ENCODE peak calls at places on chromosomes 12 and 14, in eight cellular contexts. Y is non-pigmented ciliary epithelial cell; W is KBM-7; N is nephron progenitor cell; H is NCI-H1105; M is osteoblast; K is dorsolateral prefrontal cortex; D is activated CD4-positive, CD25-positive, alpha-beta regulatory T cell treated with anti-CD3 and anti-CD28 coated beads, Interleukin-2, amount 50 U/mL, for 16 hours. C is an unnamed sample.

GRCh38 chr12:59700145-59700435 is 104.3 kb downstream of the SLC16A7 start:
- DNase-seq in Y (no peak), H (no peak), M (no peak), N (no peak), W (no peak), K (no peak), D (no peak), C (no peak)

GRCh38 chr14:59564356-59564755 is 12.3 kb downstream of the CCDC175 start:
- DNase-seq in Y (no peak), W (no peak), N (no peak), H (no peak), K (no peak), M (no peak), D (no peak), C (no peak)

GRCh38 chr14:93688239-93688666 is 100.0 kb downstream of the PRIMA1 start:
- DNase-seq in D (no peak), W (no peak), N (no peak), Y (no peak), K (no peak), H (no peak), M (no peak), C (no peak)

GRCh38 chr12:19490908-19491307 is 51.6 kb downstream of the AEBP2 start:
- DNase-seq in N (no peak), H (no peak), M (no peak), K (no peak), W (no peak), Y (no peak), D (no peak), C (no peak)

GRCh38 chr14:75032939-75033338 is 18.3 kb downstream of the MLH3 start:
- DNase-seq in M (no peak), W (no peak), H (no peak), Y (no peak), D (no peak), K (no peak), N (no peak), C (no peak)

GRCh38 chr12:69649529-69649928 is 38.8 kb upstream of the LRRC10 start:
- DNase-seq in H (no peak), M (no peak), W (no peak), D (no peak), Y (no peak), K (no peak), N (no peak), C (no peak)

GRCh38 chr12:55681142-55682077 is 26.3 kb downstream of the ITGA7 start:
- DNase-seq in D (no peak), M (peak), Y (peak), W (peak), H (no peak), K (peak), N (peak), C (no peak)

GRCh38 chr14:102811254-102811963 is 34.2 kb downstream of the TRAF3 start:
- DNase-seq in N (no peak), K (no peak), M (no peak), W (no peak), H (no peak), D (no peak), Y (no peak), C (no peak)

GRCh38 chr14:89813485-89814080 is 140.9 kb downstream of the EFCAB11 start:
- DNase-seq in N (peak), M (peak), K (no peak), Y (peak), W (peak), D (no peak), H (no peak), C (no peak)

GRCh38 chr14:21978184-21978998 is 304.8 kb upstream of the OR4E1 start:
- DNase-seq in K (peak), M (peak), W (peak), Y (no peak), D (peak), H (peak), N (peak), C (peak)

GRCh38 chr14:89184952-89185351 is 232.1 kb downstream of the FOXN3 start:
- DNase-seq in M (no peak), Y (no peak), H (no peak), D (no peak), N (no peak), K (no peak), W (no peak), C (no peak)

GRCh38 chr12:128818065-128819022 is 5.4 kb downstream of the SLC15A4 start:
- DNase-seq in H (no peak), N (no peak), K (no peak), M (peak), W (no peak), D (no peak), Y (no peak), C (no peak)

GRCh38 chr14:103514596-103515421 is 7.8 kb downstream of the CKB start:
- DNase-seq in D (no peak), N (no peak), H (no peak), K (no peak), M (peak), Y (no peak), W (no peak), C (no peak)

GRCh38 chr14:36316131-36316530 is 4.3 kb downstream of the MBIP start:
- DNase-seq in M (no peak), H (peak), K (no peak), W (no peak), D (no peak), Y (no peak), N (no peak), C (no peak)